ENCODE peak calls at places on chromosomes 16 and 17, in nine cellular contexts. One of them, this sample, is unnamed.

GRCh38 chr16:4556112-4556511 is at the start of gene C16orf96:
- DNase-seq in uterus: no peak
- DNase-seq in hepatic stellate cell: no peak
- DNase-seq in heart left ventricle: no peak
- DNase-seq in GM18507: no peak
- DNase-seq in occipital lobe: no peak
- DNase-seq in HFF-Myc: no peak
- DNase-seq in GM03348: peak
- DNase-seq in HT-29: no peak
- DNase-seq in this sample: no peak

GRCh38 chr17:806346-807145 is 24.4 kb downstream of the MRM3 start:
- DNase-seq in uterus: no peak
- DNase-seq in hepatic stellate cell: no peak
- DNase-seq in heart left ventricle: no peak
- DNase-seq in GM18507: no peak
- DNase-seq in occipital lobe: peak
- DNase-seq in HFF-Myc: no peak
- DNase-seq in GM03348: no peak
- DNase-seq in HT-29: no peak
- DNase-seq in this sample: no peak

GRCh38 chr16:77945126-77945525 is 77.2 kb upstream of the CLEC3A start:
- DNase-seq in uterus: no peak
- DNase-seq in hepatic stellate cell: no peak
- DNase-seq in heart left ventricle: no peak
- DNase-seq in GM18507: no peak
- DNase-seq in occipital lobe: no peak
- DNase-seq in HFF-Myc: no peak
- DNase-seq in GM03348: no peak
- DNase-seq in HT-29: no peak
- DNase-seq in this sample: no peak

GRCh38 chr17:16283705-16284104 is 66.7 kb downstream of the PIGL start:
- DNase-seq in uterus: no peak
- DNase-seq in hepatic stellate cell: no peak
- DNase-seq in heart left ventricle: no peak
- DNase-seq in GM18507: no peak
- DNase-seq in occipital lobe: no peak
- DNase-seq in HFF-Myc: no peak
- DNase-seq in GM03348: peak
- DNase-seq in HT-29: no peak
- DNase-seq in this sample: no peak

GRCh38 chr17:55451203-55451641 is 29.6 kb upstream of the MMD start:
- DNase-seq in uterus: no peak
- DNase-seq in hepatic stellate cell: no peak
- DNase-seq in heart left ventricle: no peak
- DNase-seq in GM18507: no peak
- DNase-seq in occipital lobe: no peak
- DNase-seq in HFF-Myc: peak
- DNase-seq in GM03348: no peak
- DNase-seq in HT-29: no peak
- DNase-seq in this sample: no peak

GRCh38 chr16:21064203-21064602 is 86.4 kb downstream of the DNAH3 start:
- DNase-seq in uterus: no peak
- DNase-seq in hepatic stellate cell: no peak
- DNase-seq in heart left ventricle: no peak
- DNase-seq in GM18507: no peak
- DNase-seq in occipital lobe: no peak
- DNase-seq in HFF-Myc: no peak
- DNase-seq in GM03348: no peak
- DNase-seq in HT-29: no peak
- DNase-seq in this sample: no peak

GRCh38 chr17:77089118-77089477 is 51.7 kb upstream of the SEC14L1 start:
- DNase-seq in uterus: no peak
- DNase-seq in hepatic stellate cell: no peak
- DNase-seq in heart left ventricle: no peak
- DNase-seq in GM18507: no peak
- DNase-seq in occipital lobe: no peak
- DNase-seq in HFF-Myc: no peak
- DNase-seq in GM03348: no peak
- DNase-seq in HT-29: peak
- DNase-seq in this sample: no peak

GRCh38 chr16:68197250-68197649 is 38.7 kb downstream of the ESRP2 start:
- DNase-seq in uterus: no peak
- DNase-seq in hepatic stellate cell: no peak
- DNase-seq in heart left ventricle: no peak
- DNase-seq in GM18507: no peak
- DNase-seq in occipital lobe: no peak
- DNase-seq in HFF-Myc: no peak
- DNase-seq in GM03348: no peak
- DNase-seq in HT-29: no peak
- DNase-seq in this sample: no peak

GRCh38 chr17:14793237-14793636 is 471.9 kb downstream of the PMP22 start:
- DNase-seq in uterus: no peak
- DNase-seq in hepatic stellate cell: no peak
- DNase-seq in heart left ventricle: no peak
- DNase-seq in GM18507: no peak
- DNase-seq in occipital lobe: no peak
- DNase-seq in HFF-Myc: peak
- DNase-seq in GM03348: peak
- DNase-seq in HT-29: no peak
- DNase-seq in this sample: peak

GRCh38 chr17:45828171-45829133 is 16.2 kb upstream of the SPPL2C start:
- DNase-seq in uterus: no peak
- DNase-seq in hepatic stellate cell: no peak
- DNase-seq in heart left ventricle: no peak
- DNase-seq in GM18507: no peak
- DNase-seq in occipital lobe: no peak
- DNase-seq in HFF-Myc: no peak
- DNase-seq in GM03348: no peak
- DNase-seq in HT-29: no peak
- DNase-seq in this sample: no peak

GRCh38 chr16:82995286-82995926 is 368.6 kb downstream of the CDH13 start:
- DNase-seq in uterus: no peak
- DNase-seq in hepatic stellate cell: no peak
- DNase-seq in heart left ventricle: no peak
- DNase-seq in GM18507: no peak
- DNase-seq in occipital lobe: no peak
- DNase-seq in HFF-Myc: peak
- DNase-seq in GM03348: no peak
- DNase-seq in HT-29: no peak
- DNase-seq in this sample: no peak

GRCh38 chr16:3538222-3538621 is 37.4 kb downstream of the CLUAP1 start:
- DNase-seq in uterus: no peak
- DNase-seq in hepatic stellate cell: no peak
- DNase-seq in heart left ventricle: no peak
- DNase-seq in GM18507: no peak
- DNase-seq in occipital lobe: no peak
- DNase-seq in HFF-Myc: no peak
- DNase-seq in GM03348: no peak
- DNase-seq in HT-29: no peak
- DNase-seq in this sample: no peak

GRCh38 chr17:61389670-61390478 is 9.8 kb upstream of the TBX2 start:
- DNase-seq in uterus: peak
- DNase-seq in hepatic stellate cell: peak
- DNase-seq in heart left ventricle: no peak
- DNase-seq in GM18507: no peak
- DNase-seq in occipital lobe: no peak
- DNase-seq in HFF-Myc: no peak
- DNase-seq in GM03348: peak
- DNase-seq in HT-29: peak
- DNase-seq in this sample: no peak

GRCh38 chr16:10676284-10676683 is 18.4 kb downstream of the TEKT5 start:
- DNase-seq in uterus: no peak
- DNase-seq in hepatic stellate cell: no peak
- DNase-seq in heart left ventricle: no peak
- DNase-seq in GM18507: no peak
- DNase-seq in occipital lobe: no peak
- DNase-seq in HFF-Myc: no peak
- DNase-seq in GM03348: no peak
- DNase-seq in HT-29: no peak
- DNase-seq in this sample: no peak